ENCODE peak calls at places on chromosomes 4 and X, in ten cellular contexts. M is mammary epithelial cell, V is neural crest cell, Q is SK-N-SH, H is bronchial epithelial cell, K is astrocyte of the spinal cord, F is kidney epithelial cell, U is mesothelial cell of epicardium, P is cardiac muscle cell, L is choroid plexus epithelial cell. R is an unnamed sample.

GRCh38 chrX:154074199-154074598 is 23.3 kb downstream of the MECP2 start:
- DNase-seq in M (peak; percentile 54), V (no peak), Q (no peak), H (peak; percentile 58), K (peak; percentile 55), F (peak; percentile 48), U (no peak), P (peak; percentile 64), L (peak; percentile 81), R (no peak)

GRCh38 chrX:51899741-51900140 is 6.3 kb downstream of the MAGED1 start:
- DNase-seq in M (no peak), V (no peak), Q (no peak), H (no peak), K (no peak), F (no peak), U (no peak), P (peak; percentile 59), L (peak; percentile 53), R (no peak)

GRCh38 chrX:51178352-51178751 is 154.3 kb upstream of the NUDT10 start:
- DNase-seq in M (no peak), V (no peak), Q (no peak), H (no peak), K (no peak), F (no peak), U (no peak), P (no peak), L (no peak), R (no peak)

GRCh38 chr4:162761965-162762364 is 404.7 kb downstream of the NAF1 start:
- DNase-seq in M (no peak), V (no peak), Q (no peak), H (no peak), K (no peak), F (no peak), U (no peak), P (no peak), L (no peak), R (no peak)

GRCh38 chrX:9436812-9437211 is 28.0 kb upstream of the TBL1X start:
- DNase-seq in M (no peak), V (no peak), Q (no peak), H (peak; percentile 41), K (no peak), F (no peak), U (no peak), P (no peak), L (no peak), R (no peak)

GRCh38 chrX:96379951-96380350 is 304.7 kb upstream of the DIAPH2 start:
- DNase-seq in M (no peak), V (no peak), Q (no peak), H (no peak), K (no peak), F (no peak), U (no peak), P (no peak), L (no peak), R (no peak)

GRCh38 chr4:150072906-150073714 is 5.1 kb upstream of the DCLK2 start:
- DNase-seq in M (no peak), V (no peak), Q (no peak), H (peak; percentile 38), K (peak; percentile 94), F (no peak), U (no peak), P (peak; percentile 91), L (peak; percentile 96), R (no peak)

GRCh38 chr4:1855334-1856070 is 454 bp downstream of the LETM1 start:
- DNase-seq in M (no peak), V (no peak), Q (peak; percentile 62), H (no peak), K (no peak), F (no peak), U (peak; percentile 58), P (no peak), L (no peak), R (no peak)

GRCh38 chr4:10581022-10581421 is 103.5 kb downstream of the CLNK start:
- DNase-seq in M (no peak), V (no peak), Q (no peak), H (peak; percentile 18), K (no peak), F (no peak), U (no peak), P (no peak), L (no peak), R (no peak)

GRCh38 chr4:80049402-80049801 is 23.6 kb downstream of the ANTXR2 start:
- DNase-seq in M (no peak), V (no peak), Q (no peak), H (no peak), K (no peak), F (no peak), U (no peak), P (no peak), L (no peak), R (no peak)

GRCh38 chr4:169841776-169842175 is 84.0 kb upstream of the HPF1 start:
- DNase-seq in M (no peak), V (no peak), Q (no peak), H (peak; percentile 10), K (no peak), F (no peak), U (no peak), P (no peak), L (no peak), R (no peak)

GRCh38 chr4:5474756-5475155 is 233.6 kb downstream of the EVC2 start:
- DNase-seq in M (no peak), V (no peak), Q (no peak), H (peak; percentile 3), K (peak; percentile 5), F (no peak), U (no peak), P (peak; percentile 38), L (peak; percentile 80), R (no peak)

GRCh38 chrX:84044051-84044450 is 143.9 kb downstream of the RPS6KA6 start:
- DNase-seq in M (no peak), V (no peak), Q (no peak), H (no peak), K (no peak), F (no peak), U (no peak), P (no peak), L (no peak), R (no peak)

GRCh38 chr4:44425614-44426208 is 22.9 kb downstream of the KCTD8 start:
- DNase-seq in M (no peak), V (peak; percentile 27), Q (peak; percentile 2), H (peak; percentile 33), K (peak; percentile 6), F (no peak), U (no peak), P (peak; percentile 2), L (peak; percentile 14), R (no peak)

GRCh38 chrX:136572030-136572429 is 40.0 kb downstream of the VGLL1 start:
- DNase-seq in M (no peak), V (no peak), Q (no peak), H (no peak), K (no peak), F (no peak), U (no peak), P (no peak), L (peak; percentile 17), R (no peak)
- TF ChIP-seq CTCF in M (peak; percentile 5), V (no peak), Q (no peak), H (no peak), K (no peak), F (no peak), U (no peak), P (no peak), L (no peak), R (no peak)

GRCh38 chrX:14697453-14697852 is 168.1 kb downstream of the GLRA2 start:
- DNase-seq in M (peak; percentile 21), V (peak; percentile 21), Q (peak; percentile 59), H (peak; percentile 11), K (no peak), F (no peak), U (no peak), P (peak; percentile 7), L (peak; percentile 30), R (no peak)
- TF ChIP-seq CTCF in M (peak; percentile 84), V (peak; percentile 55), Q (peak; percentile 74), H (peak; percentile 65), K (peak; percentile 65), F (peak; percentile 68), U (no peak), P (peak; percentile 39), L (peak; percentile 69), R (no peak)

DNA sequence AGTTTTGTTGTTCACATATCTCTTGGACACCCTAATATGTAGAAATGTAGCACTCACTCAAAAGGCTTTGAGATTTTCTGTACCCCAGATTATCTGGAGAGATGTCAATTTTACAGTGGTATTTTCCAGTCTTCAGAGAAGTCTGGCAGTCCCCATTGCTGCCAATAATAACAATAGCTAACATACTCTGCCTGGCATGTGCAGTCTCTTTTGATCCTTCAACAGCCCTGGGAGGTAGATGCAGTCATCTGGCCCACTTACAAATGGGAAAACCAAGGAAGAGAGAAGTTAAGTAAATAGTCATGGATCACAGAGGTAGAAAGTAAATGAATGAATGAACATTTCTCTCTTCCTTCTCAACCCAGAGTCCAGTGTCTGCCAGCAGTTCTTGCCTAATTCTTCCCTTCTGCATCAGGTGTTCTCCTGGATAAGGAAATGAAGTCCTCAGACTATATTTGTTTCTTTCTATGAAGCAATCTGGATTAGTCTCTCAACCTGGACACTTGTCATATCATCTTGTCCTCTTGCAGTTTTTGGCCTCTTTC is 113.0 kb upstream of the EDNRA start:
- DNase-seq in M (no peak), V (no peak), Q (no peak), H (peak; percentile 20), K (peak; percentile 71), F (no peak), U (no peak), P (no peak), L (no peak), R (no peak)
- TF ChIP-seq CTCF in M (no peak), V (no peak), Q (no peak), H (no peak), K (no peak), F (no peak), U (no peak), P (no peak), L (no peak), R (no peak)

GRCh38 chr4:21507439-21507838 is 441.1 kb downstream of the KCNIP4 start:
- DNase-seq in M (peak; percentile 2), V (no peak), Q (peak; percentile 2), H (peak; percentile 30), K (peak; percentile 41), F (no peak), U (no peak), P (peak; percentile 29), L (peak; percentile 63), R (no peak)

GRCh38 chr4:21514022-21514421 is 434.6 kb downstream of the KCNIP4 start:
- DNase-seq in M (no peak), V (no peak), Q (no peak), H (no peak), K (no peak), F (no peak), U (no peak), P (no peak), L (no peak), R (no peak)

GRCh38 chr4:21517460-21517859 is 431.1 kb downstream of the KCNIP4 start:
- DNase-seq in M (no peak), V (no peak), Q (no peak), H (peak; percentile 32), K (no peak), F (peak; percentile 21), U (no peak), P (no peak), L (no peak), R (no peak)

DNA sequence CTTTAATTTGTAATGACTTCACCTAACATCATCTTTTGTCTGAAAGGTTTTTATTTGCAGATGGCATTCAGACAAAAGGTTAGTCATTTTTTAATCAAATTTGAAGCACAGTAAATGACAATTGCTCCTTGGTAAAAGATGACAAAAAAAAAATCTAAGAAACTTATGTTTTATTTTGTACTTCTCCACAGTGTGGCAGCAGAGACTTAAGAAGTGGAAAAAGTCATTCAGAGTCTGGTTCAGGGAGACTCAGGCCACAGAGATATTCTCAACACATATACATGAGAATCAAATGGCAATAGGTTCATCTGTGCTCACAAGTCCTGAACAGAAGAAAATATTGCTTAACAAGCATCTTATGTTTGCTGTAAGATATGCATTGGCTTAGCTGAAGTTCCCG is 436.2 kb downstream of the KCNIP4 start:
- DNase-seq in M (peak; percentile 32), V (peak; percentile 3), Q (peak; percentile 46), H (peak; percentile 54), K (peak; percentile 49), F (no peak), U (no peak), P (peak; percentile 66), L (peak; percentile 85), R (no peak)
- TF ChIP-seq CTCF in M (peak; percentile 37), V (peak; percentile 73), Q (peak; percentile 69), H (peak; percentile 37), K (peak; percentile 14), F (peak; percentile 52), U (peak; percentile 55), P (peak; percentile 36), L (peak; percentile 66), R (peak; percentile 75)